ENCODE peak calls at places on chromosome 14, in eight cellular contexts. One of them, this sample, is unnamed.

GRCh38 chr14:42629553-42629952 is 1022.9 kb downstream of the LRFN5 start:
- DNase-seq in retina: no peak
- DNase-seq in glomerular endothelial cell: no peak
- DNase-seq in HuH-7: no peak
- DNase-seq in NCI-H510A treated with DMSO at 0.1 percent for 48 hours: no peak
- DNase-seq in amygdala: no peak
- DNase-seq in right atrium auricular region: no peak
- DNase-seq in NCI-H748 treated with DMSO at 0.1 percent for 48 hours: no peak
- DNase-seq in this sample: no peak

GRCh38 chr14:100560999-100561398 is 26.2 kb downstream of the BEGAIN start:
- DNase-seq in retina: peak; percentile 53
- DNase-seq in glomerular endothelial cell: no peak
- DNase-seq in HuH-7: no peak
- DNase-seq in NCI-H510A treated with DMSO at 0.1 percent for 48 hours: no peak
- DNase-seq in amygdala: no peak
- DNase-seq in right atrium auricular region: no peak
- DNase-seq in NCI-H748 treated with DMSO at 0.1 percent for 48 hours: no peak
- DNase-seq in this sample: no peak

GRCh38 chr14:71321556-71322315 is 414.5 kb downstream of the PCNX1 start:
- DNase-seq in retina: no peak
- DNase-seq in glomerular endothelial cell: peak; percentile 44
- DNase-seq in HuH-7: no peak
- DNase-seq in NCI-H510A treated with DMSO at 0.1 percent for 48 hours: peak; percentile 88
- DNase-seq in amygdala: no peak
- DNase-seq in right atrium auricular region: no peak
- DNase-seq in NCI-H748 treated with DMSO at 0.1 percent for 48 hours: peak; percentile 73
- DNase-seq in this sample: peak; percentile 75

GRCh38 chr14:26867171-26867757 is 269.4 kb upstream of the NOVA1 start:
- DNase-seq in retina: no peak
- DNase-seq in glomerular endothelial cell: no peak
- DNase-seq in HuH-7: no peak
- DNase-seq in NCI-H510A treated with DMSO at 0.1 percent for 48 hours: peak; percentile 4
- DNase-seq in amygdala: no peak
- DNase-seq in right atrium auricular region: no peak
- DNase-seq in NCI-H748 treated with DMSO at 0.1 percent for 48 hours: peak; percentile 55
- DNase-seq in this sample: no peak

GRCh38 chr14:48568688-48569087 is 893.3 kb upstream of the MDGA2 start:
- DNase-seq in retina: no peak
- DNase-seq in glomerular endothelial cell: no peak
- DNase-seq in HuH-7: no peak
- DNase-seq in NCI-H510A treated with DMSO at 0.1 percent for 48 hours: no peak
- DNase-seq in amygdala: no peak
- DNase-seq in right atrium auricular region: no peak
- DNase-seq in NCI-H748 treated with DMSO at 0.1 percent for 48 hours: no peak
- DNase-seq in this sample: no peak

GRCh38 chr14:52268191-52269061 is 928 bp downstream of the PTGDR start:
- DNase-seq in retina: peak; percentile 67
- DNase-seq in glomerular endothelial cell: no peak
- DNase-seq in HuH-7: no peak
- DNase-seq in NCI-H510A treated with DMSO at 0.1 percent for 48 hours: no peak
- DNase-seq in amygdala: no peak
- DNase-seq in right atrium auricular region: no peak
- DNase-seq in NCI-H748 treated with DMSO at 0.1 percent for 48 hours: no peak
- DNase-seq in this sample: no peak

GRCh38 chr14:74417201-74417600 is 8.8 kb downstream of the SYNDIG1L start:
- DNase-seq in retina: no peak
- DNase-seq in glomerular endothelial cell: no peak
- DNase-seq in HuH-7: no peak
- DNase-seq in NCI-H510A treated with DMSO at 0.1 percent for 48 hours: no peak
- DNase-seq in amygdala: no peak
- DNase-seq in right atrium auricular region: no peak
- DNase-seq in NCI-H748 treated with DMSO at 0.1 percent for 48 hours: no peak
- DNase-seq in this sample: no peak

GRCh38 chr14:50892255-50892654 is 20.4 kb downstream of the ABHD12B start:
- DNase-seq in retina: no peak
- DNase-seq in glomerular endothelial cell: no peak
- DNase-seq in HuH-7: no peak
- DNase-seq in NCI-H510A treated with DMSO at 0.1 percent for 48 hours: no peak
- DNase-seq in amygdala: no peak
- DNase-seq in right atrium auricular region: no peak
- DNase-seq in NCI-H748 treated with DMSO at 0.1 percent for 48 hours: no peak
- DNase-seq in this sample: no peak

GRCh38 chr14:68181395-68182326 is 362.1 kb downstream of the RAD51B start:
- DNase-seq in retina: no peak
- DNase-seq in glomerular endothelial cell: no peak
- DNase-seq in HuH-7: no peak
- DNase-seq in NCI-H510A treated with DMSO at 0.1 percent for 48 hours: no peak
- DNase-seq in amygdala: no peak
- DNase-seq in right atrium auricular region: no peak
- DNase-seq in NCI-H748 treated with DMSO at 0.1 percent for 48 hours: no peak
- DNase-seq in this sample: no peak

GRCh38 chr14:91127411-91127810 is 13.5 kb downstream of the DGLUCY start:
- DNase-seq in retina: no peak
- DNase-seq in glomerular endothelial cell: no peak
- DNase-seq in HuH-7: no peak
- DNase-seq in NCI-H510A treated with DMSO at 0.1 percent for 48 hours: peak; percentile 84
- DNase-seq in amygdala: no peak
- DNase-seq in right atrium auricular region: no peak
- DNase-seq in NCI-H748 treated with DMSO at 0.1 percent for 48 hours: peak; percentile 69
- DNase-seq in this sample: peak; percentile 97

GRCh38 chr14:30610719-30611388 is 11.3 kb upstream of the SCFD1 start:
- DNase-seq in retina: no peak
- DNase-seq in glomerular endothelial cell: peak; percentile 47
- DNase-seq in HuH-7: peak; percentile 71
- DNase-seq in NCI-H510A treated with DMSO at 0.1 percent for 48 hours: peak; percentile 56
- DNase-seq in amygdala: peak; percentile 17
- DNase-seq in right atrium auricular region: no peak
- DNase-seq in NCI-H748 treated with DMSO at 0.1 percent for 48 hours: peak; percentile 95
- DNase-seq in this sample: peak; percentile 51

GRCh38 chr14:63378444-63378843 is 59.7 kb upstream of the GPHB5 start:
- DNase-seq in retina: no peak
- DNase-seq in glomerular endothelial cell: no peak
- DNase-seq in HuH-7: no peak
- DNase-seq in NCI-H510A treated with DMSO at 0.1 percent for 48 hours: no peak
- DNase-seq in amygdala: no peak
- DNase-seq in right atrium auricular region: no peak
- DNase-seq in NCI-H748 treated with DMSO at 0.1 percent for 48 hours: no peak
- DNase-seq in this sample: no peak

GRCh38 chr14:52835122-52835903 is 43.9 kb upstream of the GNPNAT1 start:
- DNase-seq in retina: no peak
- DNase-seq in glomerular endothelial cell: no peak
- DNase-seq in HuH-7: no peak
- DNase-seq in NCI-H510A treated with DMSO at 0.1 percent for 48 hours: peak; percentile 10
- DNase-seq in amygdala: no peak
- DNase-seq in right atrium auricular region: no peak
- DNase-seq in NCI-H748 treated with DMSO at 0.1 percent for 48 hours: peak; percentile 69
- DNase-seq in this sample: no peak

GRCh38 chr14:81400202-81400678 is at the start of gene STON2:
- DNase-seq in retina: no peak
- DNase-seq in glomerular endothelial cell: no peak
- DNase-seq in HuH-7: no peak
- DNase-seq in NCI-H510A treated with DMSO at 0.1 percent for 48 hours: peak; percentile 61
- DNase-seq in amygdala: no peak
- DNase-seq in right atrium auricular region: no peak
- DNase-seq in NCI-H748 treated with DMSO at 0.1 percent for 48 hours: peak; percentile 26
- DNase-seq in this sample: peak; percentile 9

GRCh38 chr14:57293851-57294837 is 25.4 kb downstream of the AP5M1 start:
- DNase-seq in retina: no peak
- DNase-seq in glomerular endothelial cell: no peak
- DNase-seq in HuH-7: no peak
- DNase-seq in NCI-H510A treated with DMSO at 0.1 percent for 48 hours: peak; percentile 5
- DNase-seq in amygdala: no peak
- DNase-seq in right atrium auricular region: no peak
- DNase-seq in NCI-H748 treated with DMSO at 0.1 percent for 48 hours: no peak
- DNase-seq in this sample: no peak

GRCh38 chr14:73246387-73247150 is 9.3 kb downstream of the PAPLN start:
- DNase-seq in retina: no peak
- DNase-seq in glomerular endothelial cell: no peak
- DNase-seq in HuH-7: no peak
- DNase-seq in NCI-H510A treated with DMSO at 0.1 percent for 48 hours: no peak
- DNase-seq in amygdala: no peak
- DNase-seq in right atrium auricular region: no peak
- DNase-seq in NCI-H748 treated with DMSO at 0.1 percent for 48 hours: no peak
- DNase-seq in this sample: no peak